ENCODE peak calls at places on chromosomes 13 and 19, in five cellular contexts. I, J, O, X and K are unnamed samples.
A peak's percentile ranks its signal among the peaks of the same experiment; 100 is the strongest.

GRCh38 chr13:95164830-95165229 is 136.4 kb downstream of the ABCC4 start:
- DNase-seq in O (no peak), X (no peak), I (no peak), J (no peak), K (no peak)

GRCh38 chr13:114339779-114340534 is 25.7 kb downstream of the CHAMP1 start:
- DNase-seq in O (no peak), X (no peak), J (no peak), I (no peak), K (peak; percentile 52)

GRCh38 chr19:31126236-31126635 is 223.0 kb downstream of the TSHZ3 start:
- DNase-seq in I (no peak), J (no peak), X (no peak), O (no peak), K (no peak)

GRCh38 chr13:44351505-44351854 is 22.1 kb upstream of the SERP2 start:
- DNase-seq in I (no peak), X (no peak), O (no peak), J (no peak), K (no peak)

GRCh38 chr13:61685683-61686013 is 270.0 kb upstream of the PCDH20 start:
- DNase-seq in J (no peak), I (no peak), O (peak; percentile 38), X (no peak), K (peak; percentile 5)

GRCh38 chr19:374886-375235 is 30.3 kb upstream of the MIER2 start:
- DNase-seq in O (no peak), I (no peak), J (no peak), X (no peak), K (no peak)

GRCh38 chr13:39895254-39895653 is 239.8 kb downstream of the COG6 start:
- DNase-seq in J (no peak), I (no peak), X (no peak), O (no peak), K (no peak)

GRCh38 chr19:54518844-54519243 is 16.2 kb downstream of the LAIR2 start:
- DNase-seq in O (no peak), I (no peak), X (no peak), J (peak; percentile 52), K (no peak)

GRCh38 chr19:30566681-30567420 is 194.7 kb downstream of the ZNF536 start:
- DNase-seq in J (no peak), I (no peak), O (no peak), X (no peak), K (no peak)

GRCh38 chr13:44120814-44121505 is 241.3 kb downstream of the LACC1 start:
- DNase-seq in J (no peak), I (no peak), X (no peak), O (no peak), K (no peak)

GRCh38 chr19:13778398-13778797 is 4.1 kb downstream of the C19orf53 start:
- DNase-seq in X (no peak), J (no peak), I (no peak), O (no peak), K (no peak)

GRCh38 chr13:48896312-48896711 is 79.4 kb upstream of the FNDC3A start:
- DNase-seq in J (no peak), O (no peak), I (no peak), X (peak; percentile 38), K (no peak)

GRCh38 chr19:18995804-18996241 is 37.5 kb downstream of the SUGP2 start:
- DNase-seq in O (peak; percentile 86), X (peak; percentile 91), J (peak; percentile 71), I (no peak), K (peak; percentile 46)

GRCh38 chr13:110179116-110179857 is 127.7 kb downstream of the COL4A1 start:
- DNase-seq in X (no peak), I (no peak), J (no peak), O (no peak), K (no peak)

GRCh38 chr19:39566064-39566463 is 26.1 kb upstream of the EID2 start:
- DNase-seq in X (no peak), I (no peak), O (no peak), J (no peak), K (no peak)

GRCh38 chr19:17424743-17425365 is 5.0 kb downstream of the MVB12A start:
- DNase-seq in J (peak; percentile 59), I (no peak), O (peak; percentile 76), X (no peak), K (peak; percentile 23)

GRCh38 chr13:47287291-47287751 is 390.5 kb upstream of the HTR2A start:
- DNase-seq in X (peak; percentile 29), J (no peak), O (no peak), I (no peak), K (no peak)

GRCh38 chr13:109933476-109933875 is 147.1 kb upstream of the IRS2 start:
- DNase-seq in I (no peak), J (no peak), O (no peak), X (no peak), K (no peak)

GRCh38 chr19:6712692-6713670 is 7.5 kb downstream of the C3 start:
- DNase-seq in X (no peak), I (no peak), O (no peak), J (no peak), K (no peak)

GRCh38 chr13:40187324-40187795 is 479.1 kb downstream of the FOXO1 start:
- DNase-seq in I (peak; percentile 68), O (peak; percentile 20), J (no peak), X (no peak), K (no peak)

GRCh38 chr19:46629546-46630025 is 4.7 kb upstream of the PTGIR start:
- DNase-seq in I (no peak), O (no peak), X (no peak), J (no peak), K (no peak)

GRCh38 chr13:21463424-21463823 is 4.3 kb upstream of the ZDHHC20 start:
- DNase-seq in J (no peak), I (no peak), O (no peak), X (no peak), K (no peak)

GRCh38 chr13:113724780-113725315 is 34.2 kb upstream of the TMEM255B start:
- DNase-seq in I (peak; percentile 81), O (peak; percentile 52), J (peak; percentile 83), X (no peak), K (peak; percentile 24)

GRCh38 chr13:20230913-20231838 is 943 bp downstream of the GJB6 start:
- DNase-seq in I (peak; percentile 7), O (no peak), J (peak; percentile 26), X (no peak), K (no peak)

GRCh38 chr19:19386373-19386869 is 19.1 kb upstream of the GATAD2A start:
- DNase-seq in X (no peak), O (no peak), J (no peak), I (no peak), K (no peak)

GRCh38 chr13:102799544-102800144 is 725 bp downstream of the BIVM start:
- DNase-seq in I (no peak), X (no peak), J (no peak), O (peak; percentile 7), K (no peak)

GRCh38 chr19:58560007-58560887 is 1.8 kb upstream of the UBE2M start:
- DNase-seq in J (no peak), O (no peak), I (no peak), X (no peak), K (no peak)

GRCh38 chr13:79246575-79246949 is 159.5 kb downstream of the RBM26 start:
- DNase-seq in O (no peak), J (no peak), I (no peak), X (no peak), K (no peak)

GRCh38 chr13:40963927-40964326 is 55.2 kb downstream of the ELF1 start:
- DNase-seq in I (no peak), J (no peak), X (no peak), O (no peak), K (no peak)

GRCh38 chr13:112781881-112782361 is 92.1 kb downstream of the ATP11A start:
- DNase-seq in I (no peak), O (no peak), J (no peak), X (no peak), K (no peak)

GRCh38 chr19:55133639-55134444 is 15.2 kb downstream of the TNNT1 start:
- DNase-seq in O (no peak), J (no peak), I (no peak), X (no peak), K (no peak)

GRCh38 chr19:6837525-6837924 is 49.9 kb upstream of the ADGRE1 start:
- DNase-seq in X (no peak), O (no peak), J (no peak), I (no peak), K (no peak)